ENCODE peak calls at places on chromosome 22, in four cellular contexts. T is tibial artery; X is testis; W is CD8-positive, alpha-beta T cell. Z is an unnamed sample.

GRCh38 chr22:22717723-22718122 is 73.3 kb downstream of the GGTLC2 start:
- DNase-seq in W (no peak), X (no peak), T (no peak), Z (no peak)

GRCh38 chr22:30457964-30458363 is 13.9 kb downstream of the SEC14L3 start:
- DNase-seq in W (no peak), X (no peak), T (no peak), Z (no peak)

GRCh38 chr22:35347462-35347861 is 33.4 kb upstream of the HMOX1 start:
- DNase-seq in X (no peak), W (no peak), T (no peak), Z (no peak)

GRCh38 chr22:31340765-31341247 is 5.3 kb downstream of the PATZ1 start:
- DNase-seq in W (no peak), T (no peak), X (no peak), Z (no peak)

GRCh38 chr22:22928666-22929380 is 41.2 kb downstream of the IGLL5 start:
- DNase-seq in W (peak; percentile 15), X (no peak), T (no peak), Z (peak; percentile 13)

GRCh38 chr22:31625661-31626426 is 36.2 kb downstream of the PISD start:
- DNase-seq in W (no peak), T (no peak), X (peak; percentile 87), Z (no peak)

GRCh38 chr22:29799217-29799680 is 32.1 kb downstream of the UQCR10 start:
- DNase-seq in X (peak; percentile 78), T (peak; percentile 93), W (no peak), Z (no peak)

GRCh38 chr22:30868663-30869385 is 99.8 kb downstream of the MORC2 start:
- DNase-seq in T (peak; percentile 13), X (no peak), W (no peak), Z (no peak)

GRCh38 chr22:36981247-36981775 is 37.9 kb downstream of the TST start:
- DNase-seq in X (no peak), T (no peak), W (no peak), Z (no peak)

DNA sequence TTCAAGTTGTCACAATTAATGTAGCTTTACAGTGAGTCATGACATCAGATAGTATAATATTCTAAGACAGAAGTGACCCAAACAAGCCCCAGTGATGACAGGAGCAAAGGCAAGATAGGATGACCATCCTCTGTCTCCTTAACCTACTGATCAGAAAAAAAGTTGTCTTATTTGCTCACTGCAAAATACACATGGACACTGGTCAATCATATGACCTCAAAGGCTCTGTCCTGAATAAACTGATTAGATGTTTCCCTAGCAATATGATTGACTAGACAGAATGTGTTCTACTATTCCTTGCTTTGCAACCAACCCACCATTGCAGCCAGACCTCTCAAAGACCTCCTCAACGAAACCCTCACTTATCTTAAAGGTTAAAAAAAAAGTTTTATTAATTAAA is 117.4 kb downstream of the SYN3 start:
- DNase-seq in T (no peak), W (no peak), X (no peak), Z (no peak)
- H3K9me3 ChIP-seq in T (no peaks in the 10 kb centered on the region), W (no peaks in the 10 kb centered on the region), X (no peaks in the 10 kb centered on the region), Z (peaks cover 6% of the 10 kb centered on the region)

GRCh38 chr22:32777997-32778396 is 23.5 kb upstream of the TIMP3 start:
- DNase-seq in X (no peak), W (no peak), T (no peak), Z (no peak)

GRCh38 chr22:32776397-32776796 is 25.1 kb upstream of the TIMP3 start:
- DNase-seq in X (no peak), W (no peak), T (no peak), Z (no peak)

GRCh38 chr22:32776800-32777199 is 24.7 kb upstream of the TIMP3 start:
- DNase-seq in X (no peak), W (no peak), T (no peak), Z (no peak)

GRCh38 chr22:32771761-32772160 is 29.7 kb upstream of the TIMP3 start:
- DNase-seq in X (no peak), W (no peak), T (no peak), Z (no peak)

DNA sequence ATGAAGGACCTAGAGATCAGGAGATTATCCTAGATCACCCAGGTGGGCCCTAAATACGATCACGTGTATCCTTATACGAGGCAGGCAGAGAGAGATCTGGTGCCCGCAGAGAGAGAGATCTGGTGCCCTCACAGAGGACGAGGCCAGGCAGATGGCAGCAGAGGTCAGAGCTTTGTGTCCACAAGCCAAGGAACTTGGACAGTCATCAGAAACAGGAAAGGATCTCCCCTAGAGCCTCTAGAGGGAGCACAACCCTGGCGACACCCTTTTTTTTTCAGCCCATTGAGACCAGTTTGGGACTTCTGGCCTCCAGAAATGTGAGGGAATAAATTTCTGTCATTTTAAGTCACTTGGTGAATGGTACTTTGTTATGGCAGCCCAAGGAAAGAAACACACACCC is 25.5 kb upstream of the TIMP3 start:
- DNase-seq in T (no peak), X (no peak), W (no peak), Z (no peak)
- TF ChIP-seq CTCF in T (no peak), X (no peak), W (no peak), Z (no peak)

GRCh38 chr22:47458348-47458747 is 695.9 kb downstream of the TBC1D22A start:
- DNase-seq in X (no peak), T (no peak), W (no peak), Z (no peak)

GRCh38 chr22:47460870-47461269 is 698.4 kb downstream of the TBC1D22A start:
- DNase-seq in T (no peak), X (no peak), W (no peak), Z (no peak)

GRCh38 chr22:47456031-47456430 is 693.6 kb downstream of the TBC1D22A start:
- DNase-seq in T (no peak), X (no peak), W (no peak), Z (no peak)

GRCh38 chr22:47457021-47457420 is 694.6 kb downstream of the TBC1D22A start:
- DNase-seq in T (no peak), W (no peak), X (no peak), Z (no peak)

DNA sequence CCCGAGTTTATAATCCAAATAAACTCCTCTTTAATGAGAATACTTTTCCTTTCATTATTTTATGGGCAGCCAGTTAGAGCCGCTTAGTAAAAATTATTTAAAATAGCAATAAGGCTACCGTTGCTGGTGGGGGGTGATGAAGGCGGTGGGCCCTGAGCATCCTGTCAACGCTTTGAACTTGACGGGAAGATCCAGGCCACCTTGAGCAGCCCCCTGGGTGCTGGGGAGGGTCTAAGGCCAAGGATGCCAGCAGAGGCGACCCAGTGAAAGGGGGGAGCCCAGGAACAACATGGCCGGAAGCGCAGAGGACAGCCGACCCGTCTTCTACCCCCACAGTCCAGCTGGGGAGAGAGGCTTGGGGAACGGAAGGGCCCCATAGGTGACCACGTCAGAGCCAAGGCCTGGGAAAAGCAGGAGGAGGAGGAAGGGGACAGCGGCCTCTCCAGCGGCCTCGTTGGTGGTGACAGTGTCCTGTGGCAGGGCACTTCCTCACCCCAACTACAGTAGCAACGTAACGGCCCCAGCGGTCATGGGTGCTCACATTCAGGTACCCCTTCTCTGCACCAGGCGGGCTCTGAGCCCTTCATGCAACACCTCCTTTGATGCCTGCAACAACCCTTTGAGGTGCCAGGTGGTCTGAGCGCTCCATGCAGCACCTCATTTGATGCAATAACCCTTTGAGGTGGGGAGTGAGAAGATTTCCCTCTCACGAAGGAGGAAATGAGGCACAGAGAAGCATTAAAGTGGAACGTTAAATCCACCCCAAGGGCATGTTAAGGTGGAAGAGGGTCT is 695.3 kb downstream of the TBC1D22A start:
- DNase-seq in X (no peak), T (no peak), W (no peak), Z (no peak)
- H3K9me3 ChIP-seq in X (no peaks in the 10 kb centered on the region), T (no peaks in the 10 kb centered on the region), W (no peaks in the 10 kb centered on the region), Z (peaks cover 11% of the 10 kb centered on the region)

GRCh38 chr22:25051073-25051472 is 98.6 kb downstream of the KIAA1671 start:
- DNase-seq in W (no peak), X (no peak), T (no peak), Z (no peak)
- TF ChIP-seq CTCF in W (peak; percentile 24), X (no peak), T (no peak), Z (no peak)

GRCh38 chr22:47270463-47271135 is 508.1 kb downstream of the TBC1D22A start:
- DNase-seq in W (no peak), X (peak; percentile 58), T (no peak), Z (no peak)
- H3K9me3 ChIP-seq in W (no peaks in the 10 kb centered on the region), X (no peaks in the 10 kb centered on the region), T (no peaks in the 10 kb centered on the region), Z (no peaks in the 10 kb centered on the region)

DNA sequence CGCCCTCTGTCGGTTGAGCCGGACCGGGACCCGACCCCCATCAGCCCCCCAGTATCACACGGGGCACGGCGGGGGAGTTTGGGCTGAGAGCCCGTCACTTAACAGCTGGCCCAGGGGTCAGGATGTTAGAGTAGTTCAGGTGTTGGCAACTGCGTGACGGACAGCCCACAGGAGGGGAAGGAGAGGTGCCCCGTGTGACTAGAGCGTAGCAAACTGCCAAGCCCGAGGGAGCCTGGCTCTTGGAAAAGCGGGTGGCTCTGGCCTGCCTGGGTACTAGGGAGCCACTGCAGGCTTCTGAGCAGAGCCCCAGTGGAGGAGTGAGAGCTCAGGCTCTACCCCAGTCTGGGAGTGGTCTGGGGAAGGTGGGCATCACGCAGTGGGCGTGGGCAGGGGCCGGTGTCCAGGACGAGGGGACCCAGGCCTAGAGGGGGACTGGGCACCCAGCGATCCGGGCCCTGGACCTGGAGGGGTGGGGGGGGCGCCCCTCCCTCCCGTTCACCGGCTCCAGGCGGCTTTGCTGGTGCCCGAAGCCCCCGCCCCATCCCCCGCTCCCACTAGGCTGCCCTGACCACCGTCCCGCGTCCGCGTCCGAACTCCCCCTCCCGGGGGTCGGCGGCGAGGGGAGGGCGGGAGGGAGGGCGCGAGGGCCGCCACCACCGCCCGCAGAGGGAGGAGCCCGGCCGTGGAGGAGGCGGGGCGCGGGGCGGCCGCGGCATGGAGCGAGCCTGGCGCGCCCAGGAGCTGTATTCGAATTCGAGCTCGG is 24.4 kb downstream of the SHANK3 start:
- DNase-seq in W (no peak), X (no peak), T (no peak), Z (no peak)
- TF ChIP-seq CTCF in W (no peak), X (peak; percentile 22), T (no peak), Z (no peak)

DNA sequence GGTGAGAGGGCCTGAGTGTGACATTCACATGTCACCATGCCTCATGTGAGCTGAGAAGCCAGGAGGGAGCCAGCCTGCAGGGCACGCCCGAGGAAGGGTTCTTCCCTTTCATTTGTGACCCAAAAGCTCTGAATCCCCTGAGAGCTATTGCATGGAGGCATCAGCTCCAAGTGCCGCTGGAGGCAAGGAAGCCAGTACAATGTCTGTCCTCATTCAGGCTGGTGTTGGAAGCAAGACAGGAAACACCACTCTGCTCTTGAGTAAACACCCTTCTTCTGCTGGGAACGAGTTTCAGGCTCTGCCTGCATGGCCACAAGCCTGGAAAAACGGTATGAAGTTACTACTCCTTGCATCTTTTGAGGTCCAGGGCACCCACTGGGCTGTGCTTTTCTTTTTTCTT is 83.8 kb upstream of the LARGE1 start:
- DNase-seq in T (no peak), W (no peak), X (no peak), Z (no peak)
- H3K9me3 ChIP-seq in T (no peaks in the 10 kb centered on the region), W (no peaks in the 10 kb centered on the region), X (no peaks in the 10 kb centered on the region), Z (peaks cover 10% of the 10 kb centered on the region)

Z was measured in CD4-positive, alpha-beta T cell.